ENCODE peak calls at places on chromosomes 16 and 17, in six cellular contexts. L is cardiac fibroblast, V is fibroblast of the aortic adventitia, E is amniotic epithelial cell, G is AG09309, T is aorta. K is an unnamed sample.
A peak's percentile ranks its signal among the peaks of the same experiment; 100 is the strongest.

GRCh38 chr16:86886651-86887050 is 308.3 kb downstream of the FOXL1 start:
- DNase-seq in L (no peak), V (no peak), E (peak; percentile 37), G (no peak), T (peak; percentile 3), K (no peak)

GRCh38 chr16:25264599-25264998 is 7.0 kb upstream of the ZKSCAN2 start:
- DNase-seq in L (peak; percentile 33), V (peak; percentile 30), E (peak; percentile 22), G (no peak), T (no peak), K (no peak)

GRCh38 chr17:2892305-2892971 is 96.2 kb downstream of the RAP1GAP2 start:
- DNase-seq in L (peak; percentile 69), V (peak; percentile 73), E (peak; percentile 61), G (peak; percentile 10), T (no peak), K (no peak)

GRCh38 chr17:76530489-76530814 is 7.1 kb downstream of the CYGB start:
- DNase-seq in L (no peak), V (no peak), E (peak; percentile 61), G (no peak), T (no peak), K (no peak)

GRCh38 chr16:67183-67791 is 5.1 kb downstream of the RHBDF1 start:
- DNase-seq in L (no peak), V (no peak), E (no peak), G (no peak), T (peak; percentile 46), K (no peak)

GRCh38 chr17:574061-574460 is 140.6 kb downstream of the VPS53 start:
- DNase-seq in L (peak; percentile 87), V (peak; percentile 72), E (no peak), G (no peak), T (no peak), K (no peak)

GRCh38 chr16:4800290-4801041 is 2.0 kb downstream of the ROGDI start:
- DNase-seq in L (no peak), V (no peak), E (no peak), G (no peak), T (no peak), K (no peak)

GRCh38 chr17:1511756-1512321 is 4.6 kb downstream of the INPP5K start:
- DNase-seq in L (peak; percentile 80), V (peak; percentile 76), E (peak; percentile 44), G (no peak), T (no peak), K (no peak)

GRCh38 chr17:77838748-77839147 is 119.8 kb upstream of the TNRC6C start:
- DNase-seq in L (no peak), V (no peak), E (no peak), G (no peak), T (no peak), K (no peak)

GRCh38 chr17:29709861-29710849 is 87.4 kb upstream of the CORO6 start:
- DNase-seq in L (peak; percentile 56), V (peak; percentile 34), E (peak; percentile 74), G (no peak), T (no peak), K (no peak)

GRCh38 chr17:3982541-3983017 is 18.3 kb upstream of the ATP2A3 start:
- DNase-seq in L (no peak), V (no peak), E (no peak), G (no peak), T (no peak), K (no peak)

GRCh38 chr16:46949216-46949892 is 24.1 kb downstream of the DNAJA2 start:
- DNase-seq in L (no peak), V (no peak), E (no peak), G (no peak), T (no peak), K (no peak)

GRCh38 chr17:75240394-75241142 is 20.8 kb downstream of the GGA3 start:
- DNase-seq in L (peak; percentile 42), V (peak; percentile 68), E (peak; percentile 29), G (no peak), T (no peak), K (no peak)

K was measured in CD14-positive monocyte.